ENCODE peak calls at places on chromosome 3, in eight cellular contexts. I, U, Z, N, G, Q, R and D are unnamed samples.

GRCh38 chr3:185718736-185719456 is 105.9 kb downstream of the IGF2BP2 start:
- DNase-seq in U (no peak), Q (no peak), N (no peak), R (no peak), Z (no peak), I (no peak), G (no peak), D (no peak)

GRCh38 chr3:156158656-156159295 is 38.4 kb downstream of the KCNAB1 start:
- DNase-seq in U (no peak), G (no peak), N (no peak), Q (no peak), I (no peak), R (no peak), Z (no peak), D (no peak)

GRCh38 chr3:195221015-195221853 is 49.7 kb downstream of the XXYLT1 start:
- DNase-seq in N (no peak), Q (no peak), I (peak), G (peak), R (no peak), Z (no peak), U (no peak), D (no peak)

GRCh38 chr3:59469948-59470723 is 420.3 kb upstream of the CFAP20DC start:
- DNase-seq in Z (no peak), U (peak), R (no peak), G (no peak), Q (no peak), N (no peak), I (no peak), D (no peak)

GRCh38 chr3:111236833-111237713 is 165.5 kb downstream of the NECTIN3 start:
- DNase-seq in N (no peak), Q (peak), R (no peak), U (peak), Z (no peak), G (peak), I (no peak), D (no peak)

GRCh38 chr3:125647318-125648014 is 52.2 kb upstream of the OSBPL11 start:
- DNase-seq in G (no peak), R (no peak), U (no peak), N (no peak), Z (no peak), Q (no peak), I (no peak), D (peak)

GRCh38 chr3:16487506-16488175 is 25.9 kb downstream of the RFTN1 start:
- DNase-seq in R (no peak), G (no peak), U (no peak), Q (no peak), Z (no peak), N (no peak), I (no peak), D (no peak)

GRCh38 chr3:18409266-18409665 is 15.9 kb downstream of the SATB1 start:
- DNase-seq in Z (no peak), I (no peak), Q (no peak), G (no peak), U (no peak), R (no peak), N (no peak), D (no peak)

GRCh38 chr3:190084983-190085382 is 35.7 kb downstream of the P3H2 start:
- DNase-seq in G (no peak), Q (no peak), U (no peak), R (no peak), I (no peak), N (no peak), Z (no peak), D (no peak)

GRCh38 chr3:67037615-67038014 is 39.5 kb downstream of the KBTBD8 start:
- DNase-seq in Q (no peak), I (no peak), G (peak), R (no peak), U (no peak), Z (no peak), N (no peak), D (no peak)

GRCh38 chr3:24502690-24503089 is 8.0 kb upstream of the THRB start:
- DNase-seq in G (no peak), Q (peak), I (no peak), Z (no peak), R (no peak), U (peak), N (no peak), D (no peak)

GRCh38 chr3:33525232-33525631 is 85.0 kb upstream of the UBP1 start:
- DNase-seq in N (no peak), Z (no peak), U (no peak), G (no peak), I (no peak), Q (no peak), R (no peak), D (no peak)

GRCh38 chr3:78988324-78988723 is 779.5 kb downstream of the ROBO1 start:
- DNase-seq in Q (peak), I (no peak), N (no peak), Z (no peak), R (no peak), G (peak), U (no peak), D (peak)
- TF ChIP-seq CTCF in Q (peak), I (no peak), N (no peak), Z (peak), R (peak), G (peak), U (peak), D (peak)

GRCh38 chr3:39398700-39399099 is 7.8 kb upstream of the RPSA start:
- DNase-seq in Q (no peak), I (no peak), N (no peak), U (no peak), G (no peak), Z (no peak), R (no peak), D (no peak)

GRCh38 chr3:39401983-39402382 is 4.5 kb upstream of the RPSA start:
- DNase-seq in U (no peak), R (no peak), Z (no peak), I (no peak), G (peak), Q (no peak), N (no peak), D (no peak)

GRCh38 chr3:39396690-39397089 is 9.8 kb upstream of the RPSA start:
- DNase-seq in U (no peak), Z (no peak), N (no peak), I (no peak), R (no peak), G (no peak), Q (no peak), D (no peak)
- TF ChIP-seq CTCF in U (no peak), Z (no peak), N (no peak), I (no peak), R (no peak), G (no peak), Q (no peak), D (no peak)

GRCh38 chr3:152069871-152070270 is 196.4 kb downstream of the SUCNR1 start:
- DNase-seq in G (peak), Z (no peak), R (no peak), Q (no peak), N (no peak), I (no peak), U (peak), D (no peak)

GRCh38 chr3:152076148-152076547 is 192.6 kb upstream of the MBNL1 start:
- DNase-seq in N (no peak), Q (no peak), I (no peak), G (peak), R (no peak), Z (no peak), U (no peak), D (no peak)

GRCh38 chr3:152071315-152071714 is 197.4 kb upstream of the MBNL1 start:
- DNase-seq in Q (no peak), R (no peak), G (no peak), Z (no peak), I (no peak), U (no peak), N (no peak), D (no peak)

GRCh38 chr3:152073267-152073666 is 195.5 kb upstream of the MBNL1 start:
- DNase-seq in R (no peak), I (no peak), Q (peak), G (peak), N (no peak), Z (no peak), U (peak), D (no peak)

DNA sequence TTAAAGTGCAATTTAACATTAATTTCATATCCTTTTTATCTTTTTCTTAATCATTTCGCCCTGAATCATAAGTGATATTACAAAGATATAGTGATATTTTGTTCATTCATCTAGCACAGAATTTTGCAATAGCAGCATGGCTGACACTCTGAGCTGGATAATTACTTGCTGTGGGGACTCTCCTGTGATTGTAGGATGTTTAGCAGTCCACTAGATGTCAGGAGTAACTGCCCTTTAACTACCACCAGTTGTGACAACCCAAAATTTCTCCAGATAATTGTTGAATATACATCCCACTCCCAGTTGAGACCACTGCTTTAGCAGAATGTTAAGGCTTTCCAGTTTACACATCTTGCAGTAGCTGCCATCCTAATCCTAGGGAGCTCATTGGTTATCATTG is 196.8 kb upstream of the MBNL1 start:
- DNase-seq in Q (peak), R (no peak), Z (no peak), I (no peak), G (peak), U (peak), N (peak), D (peak)
- TF ChIP-seq CTCF in Q (peak), R (peak), Z (peak), I (no peak), G (peak), U (peak), N (no peak), D (peak)

GRCh38 chr3:137612293-137612692 is 151.8 kb upstream of the SOX14 start:
- DNase-seq in N (no peak), Q (no peak), G (no peak), U (no peak), R (no peak), Z (no peak), I (no peak), D (no peak)
- TF ChIP-seq CTCF in N (no peak), Q (no peak), G (no peak), U (no peak), R (no peak), Z (no peak), I (no peak), D (no peak)

DNA sequence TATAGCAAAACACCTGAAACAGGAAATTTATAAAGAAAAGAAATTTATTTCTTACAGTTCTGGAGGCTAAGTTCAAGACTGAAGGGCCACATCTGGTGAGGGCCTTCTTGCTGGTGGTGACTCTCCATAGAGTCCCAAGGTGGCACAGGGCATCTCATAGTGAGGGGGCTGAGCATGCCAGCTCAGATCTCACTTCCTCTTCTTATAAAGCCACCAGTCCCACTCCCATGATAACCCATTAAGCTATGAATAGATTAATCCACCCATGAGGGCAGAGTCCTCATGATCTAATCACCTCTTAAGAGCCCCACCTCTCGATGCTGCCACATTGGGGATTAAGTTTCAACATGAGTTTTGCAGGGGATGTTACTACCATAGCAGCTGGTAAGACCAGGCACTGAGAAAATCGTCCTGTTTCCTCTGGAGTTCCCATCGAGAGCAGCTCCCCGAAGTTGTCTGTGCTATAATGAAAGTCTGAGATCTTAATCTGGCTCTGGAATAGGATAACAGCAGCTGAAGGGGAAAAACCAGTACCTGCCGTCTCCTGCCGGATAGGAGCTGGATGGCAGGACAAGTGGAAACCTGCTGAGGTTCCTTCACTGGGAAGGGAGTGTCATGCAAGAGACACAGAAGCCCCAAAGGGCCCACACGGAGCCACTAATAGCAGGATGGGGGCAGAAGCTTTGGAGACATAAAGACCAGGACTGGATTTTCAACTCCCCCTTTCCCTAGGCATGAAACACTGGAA is 79.5 kb upstream of the EPHB3 start:
- DNase-seq in G (no peak), I (no peak), U (no peak), N (no peak), R (no peak), Q (no peak), Z (no peak), D (no peak)
- TF ChIP-seq CTCF in G (no peak), I (no peak), U (no peak), N (no peak), R (no peak), Q (no peak), Z (no peak), D (no peak)

GRCh38 chr3:49802719-49803463 is at the start of gene INKA1:
- DNase-seq in N (peak), Z (peak), R (peak), U (peak), G (peak), Q (peak), I (peak), D (peak)
- TF ChIP-seq CTCF in N (peak), Z (peak), R (peak), U (peak), G (peak), Q (peak), I (peak), D (peak)